ENCODE peak calls at places on chromosomes 11 and 22, in seven cellular contexts. One of them, this sample, is unnamed.

GRCh38 chr11:3092603-3093141 is 35.4 kb upstream of the CARS1 start:
- DNase-seq in Peyer's patch: no peak
- DNase-seq in SK-N-MC: no peak
- DNase-seq in EL: no peak
- DNase-seq in GM10248: peak
- DNase-seq in germinal center: peak
- DNase-seq in MV-4-11: no peak
- DNase-seq in this sample: no peak

GRCh38 chr11:47179655-47179991 is 2.9 kb upstream of the ARFGAP2 start:
- DNase-seq in GM10248: peak
- DNase-seq in EL: peak
- DNase-seq in SK-N-MC: no peak
- DNase-seq in Peyer's patch: no peak
- DNase-seq in MV-4-11: peak
- DNase-seq in germinal center: peak
- DNase-seq in this sample: no peak

GRCh38 chr11:63682045-63682915 is 980 bp downstream of the RTN3 start:
- DNase-seq in germinal center: no peak
- DNase-seq in SK-N-MC: no peak
- DNase-seq in Peyer's patch: no peak
- DNase-seq in EL: peak
- DNase-seq in GM10248: peak
- DNase-seq in MV-4-11: no peak
- DNase-seq in this sample: no peak

GRCh38 chr11:10451399-10452116 is 3.5 kb upstream of the AMPD3 start:
- DNase-seq in Peyer's patch: no peak
- DNase-seq in germinal center: peak
- DNase-seq in GM10248: no peak
- DNase-seq in SK-N-MC: no peak
- DNase-seq in MV-4-11: peak
- DNase-seq in EL: no peak
- DNase-seq in this sample: no peak

GRCh38 chr11:44402466-44403075 is 92.6 kb upstream of the ALX4 start:
- DNase-seq in SK-N-MC: no peak
- DNase-seq in EL: no peak
- DNase-seq in germinal center: no peak
- DNase-seq in MV-4-11: no peak
- DNase-seq in GM10248: no peak
- DNase-seq in Peyer's patch: no peak
- DNase-seq in this sample: no peak

GRCh38 chr22:43441751-43442150 is 29.9 kb downstream of the MPPED1 start:
- DNase-seq in MV-4-11: no peak
- DNase-seq in EL: no peak
- DNase-seq in SK-N-MC: no peak
- DNase-seq in germinal center: no peak
- DNase-seq in GM10248: no peak
- DNase-seq in Peyer's patch: no peak
- DNase-seq in this sample: no peak

GRCh38 chr11:63869686-63870085 is 30.8 kb downstream of the MARK2 start:
- DNase-seq in SK-N-MC: no peak
- DNase-seq in MV-4-11: no peak
- DNase-seq in EL: no peak
- DNase-seq in Peyer's patch: no peak
- DNase-seq in GM10248: no peak
- DNase-seq in germinal center: no peak
- DNase-seq in this sample: no peak

GRCh38 chr11:102458531-102458930 is 6.0 kb upstream of the TMEM123 start:
- DNase-seq in MV-4-11: no peak
- DNase-seq in Peyer's patch: no peak
- DNase-seq in germinal center: no peak
- DNase-seq in GM10248: no peak
- DNase-seq in EL: no peak
- DNase-seq in SK-N-MC: no peak
- DNase-seq in this sample: no peak

GRCh38 chr11:69865707-69866106 is 46.5 kb upstream of the FGF3 start:
- DNase-seq in EL: no peak
- DNase-seq in Peyer's patch: no peak
- DNase-seq in SK-N-MC: no peak
- DNase-seq in MV-4-11: no peak
- DNase-seq in GM10248: no peak
- DNase-seq in germinal center: no peak
- DNase-seq in this sample: no peak

GRCh38 chr11:118138839-118139420 is 13.7 kb downstream of the SCN4B start:
- DNase-seq in Peyer's patch: no peak
- DNase-seq in GM10248: no peak
- DNase-seq in MV-4-11: no peak
- DNase-seq in germinal center: no peak
- DNase-seq in EL: no peak
- DNase-seq in SK-N-MC: no peak
- DNase-seq in this sample: no peak

GRCh38 chr11:120974980-120975379 is 48.9 kb upstream of the TBCEL start:
- DNase-seq in MV-4-11: no peak
- DNase-seq in GM10248: no peak
- DNase-seq in germinal center: no peak
- DNase-seq in EL: no peak
- DNase-seq in SK-N-MC: no peak
- DNase-seq in Peyer's patch: no peak
- DNase-seq in this sample: no peak

GRCh38 chr11:19345519-19345847 is 104.7 kb upstream of the E2F8 start:
- DNase-seq in Peyer's patch: no peak
- DNase-seq in MV-4-11: no peak
- DNase-seq in SK-N-MC: no peak
- DNase-seq in germinal center: peak
- DNase-seq in EL: peak
- DNase-seq in GM10248: peak
- DNase-seq in this sample: no peak

GRCh38 chr11:77779935-77780334 is 40.6 kb downstream of the RSF1 start:
- DNase-seq in germinal center: no peak
- DNase-seq in SK-N-MC: no peak
- DNase-seq in MV-4-11: no peak
- DNase-seq in GM10248: no peak
- DNase-seq in EL: peak
- DNase-seq in Peyer's patch: no peak
- DNase-seq in this sample: no peak

GRCh38 chr22:35299217-35299716 is 427 bp upstream of the TOM1 start:
- DNase-seq in SK-N-MC: no peak
- DNase-seq in EL: peak
- DNase-seq in germinal center: peak
- DNase-seq in MV-4-11: peak
- DNase-seq in Peyer's patch: no peak
- DNase-seq in GM10248: no peak
- DNase-seq in this sample: no peak

GRCh38 chr11:45654242-45654641 is 11.2 kb downstream of the CHST1 start:
- DNase-seq in SK-N-MC: no peak
- DNase-seq in MV-4-11: no peak
- DNase-seq in germinal center: no peak
- DNase-seq in Peyer's patch: peak
- DNase-seq in EL: no peak
- DNase-seq in GM10248: no peak
- DNase-seq in this sample: no peak

GRCh38 chr11:70506658-70506970 is 108.3 kb downstream of the CTTN start:
- DNase-seq in germinal center: no peak
- DNase-seq in GM10248: no peak
- DNase-seq in MV-4-11: no peak
- DNase-seq in Peyer's patch: peak
- DNase-seq in EL: no peak
- DNase-seq in SK-N-MC: no peak
- DNase-seq in this sample: no peak

GRCh38 chr11:70470127-70470526 is 71.8 kb downstream of the CTTN start:
- DNase-seq in SK-N-MC: no peak
- DNase-seq in MV-4-11: peak
- DNase-seq in germinal center: peak
- DNase-seq in GM10248: no peak
- DNase-seq in EL: no peak
- DNase-seq in Peyer's patch: no peak
- DNase-seq in this sample: no peak

GRCh38 chr11:58650496-58650895 is 28.0 kb downstream of the CNTF start:
- DNase-seq in SK-N-MC: no peak
- DNase-seq in Peyer's patch: no peak
- DNase-seq in EL: no peak
- DNase-seq in germinal center: no peak
- DNase-seq in GM10248: no peak
- DNase-seq in MV-4-11: no peak
- DNase-seq in this sample: no peak

GRCh38 chr11:126658306-126659056 is 303.0 kb downstream of the ST3GAL4 start:
- DNase-seq in MV-4-11: no peak
- DNase-seq in GM10248: no peak
- DNase-seq in SK-N-MC: no peak
- DNase-seq in Peyer's patch: no peak
- DNase-seq in germinal center: no peak
- DNase-seq in EL: no peak
- DNase-seq in this sample: no peak

GRCh38 chr11:120937501-120937900 is 86.4 kb upstream of the TBCEL start:
- DNase-seq in germinal center: no peak
- DNase-seq in EL: no peak
- DNase-seq in MV-4-11: no peak
- DNase-seq in GM10248: no peak
- DNase-seq in SK-N-MC: no peak
- DNase-seq in Peyer's patch: no peak
- DNase-seq in this sample: no peak

GRCh38 chr11:127106938-127107337 is 106.4 kb upstream of the KIRREL3 start:
- DNase-seq in SK-N-MC: no peak
- DNase-seq in germinal center: no peak
- DNase-seq in EL: no peak
- DNase-seq in GM10248: no peak
- DNase-seq in Peyer's patch: no peak
- DNase-seq in MV-4-11: no peak
- DNase-seq in this sample: no peak

GRCh38 chr22:50141462-50141861 is 29.1 kb upstream of the PANX2 start:
- DNase-seq in Peyer's patch: no peak
- DNase-seq in EL: no peak
- DNase-seq in MV-4-11: no peak
- DNase-seq in GM10248: no peak
- DNase-seq in germinal center: no peak
- DNase-seq in SK-N-MC: no peak
- DNase-seq in this sample: no peak

GRCh38 chr22:17773606-17774205 is 563 bp downstream of the BID start:
- DNase-seq in Peyer's patch: peak
- DNase-seq in GM10248: peak
- DNase-seq in SK-N-MC: no peak
- DNase-seq in germinal center: peak
- DNase-seq in MV-4-11: no peak
- DNase-seq in EL: peak
- DNase-seq in this sample: peak

GRCh38 chr11:112448806-112449205 is 188.1 kb upstream of the PLET1 start:
- DNase-seq in SK-N-MC: no peak
- DNase-seq in Peyer's patch: no peak
- DNase-seq in germinal center: no peak
- DNase-seq in GM10248: no peak
- DNase-seq in MV-4-11: no peak
- DNase-seq in EL: no peak
- DNase-seq in this sample: no peak

GRCh38 chr11:22037505-22037904 is 155.4 kb upstream of the ANO5 start:
- DNase-seq in germinal center: no peak
- DNase-seq in GM10248: no peak
- DNase-seq in Peyer's patch: no peak
- DNase-seq in MV-4-11: no peak
- DNase-seq in EL: no peak
- DNase-seq in SK-N-MC: no peak
- DNase-seq in this sample: no peak

GRCh38 chr11:119901657-119902577 is 172.9 kb upstream of the NECTIN1 start:
- DNase-seq in MV-4-11: no peak
- DNase-seq in GM10248: no peak
- DNase-seq in germinal center: no peak
- DNase-seq in SK-N-MC: no peak
- DNase-seq in EL: no peak
- DNase-seq in Peyer's patch: peak
- DNase-seq in this sample: no peak